ENCODE peak calls at places on chromosome 1, in six cellular contexts. U, N, S, H, K and G are unnamed samples. For H3K4me1, the result is how much of the 10 kb centered on the place peaks cover.

GRCh38 chr1:17789926-17790325 is 34.8 kb downstream of the ACTL8 start:
- DNase-seq in U (no peak), N (no peak), S (no peak), H (no peak), K (no peak), G (no peak)

GRCh38 chr1:108141604-108142003 is 58.5 kb downstream of the SLC25A24 start:
- DNase-seq in U (no peak), N (peak), S (no peak), H (no peak), K (no peak), G (no peak)

GRCh38 chr1:22483121-22483520 is 31.5 kb downstream of the ZBTB40 start:
- DNase-seq in U (no peak), N (no peak), S (no peak), H (no peak), K (no peak), G (no peak)

GRCh38 chr1:208737922-208738321 is 493.7 kb upstream of the PLXNA2 start:
- DNase-seq in U (no peak), N (no peak), S (no peak), H (no peak), K (no peak), G (no peak)

GRCh38 chr1:21072721-21073120 is 104.0 kb downstream of the EIF4G3 start:
- DNase-seq in U (no peak), N (no peak), S (no peak), H (no peak), K (no peak), G (no peak)

GRCh38 chr1:233393084-233393840 is 65.7 kb downstream of the MAP3K21 start:
- DNase-seq in U (no peak), N (no peak), S (no peak), H (no peak), K (no peak), G (no peak)

GRCh38 chr1:154454391-154455120 is 47.5 kb upstream of the TDRD10 start:
- DNase-seq in U (peak), N (no peak), S (no peak), H (no peak), K (no peak), G (no peak)

GRCh38 chr1:163422738-163423404 is 101.1 kb downstream of the NUF2 start:
- DNase-seq in U (peak), N (no peak), S (no peak), H (no peak), K (no peak), G (no peak)

GRCh38 chr1:16156848-16157495 is 1.1 kb upstream of the EPHA2 start:
- DNase-seq in U (no peak), N (no peak), S (no peak), H (no peak), K (no peak), G (no peak)

GRCh38 chr1:82455342-82455741 is 654.6 kb downstream of the ADGRL2 start:
- DNase-seq in U (no peak), N (no peak), S (no peak), H (no peak), K (no peak), G (no peak)

GRCh38 chr1:180131510-180131909 is 23.2 kb upstream of the QSOX1 start:
- DNase-seq in U (no peak), N (peak), S (no peak), H (no peak), K (no peak), G (no peak)

GRCh38 chr1:7224644-7225043 is 439.4 kb downstream of the CAMTA1 start:
- DNase-seq in U (no peak), N (no peak), S (no peak), H (no peak), K (no peak), G (no peak)

GRCh38 chr1:108830119-108831008 is 26.5 kb downstream of the AKNAD1 start:
- DNase-seq in U (peak), N (peak), S (peak), H (peak), K (peak), G (no peak)

GRCh38 chr1:207817778-207818751 is 66.2 kb downstream of the CD46 start:
- DNase-seq in U (peak), N (no peak), S (no peak), H (no peak), K (no peak), G (no peak)

GRCh38 chr1:55211909-55212308 is 3.3 kb downstream of the USP24 start:
- DNase-seq in U (no peak), N (no peak), S (no peak), H (no peak), K (no peak), G (no peak)

GRCh38 chr1:235923466-235924008 is 56.8 kb upstream of the LYST start:
- DNase-seq in U (no peak), N (no peak), S (no peak), H (no peak), K (no peak), G (peak)

GRCh38 chr1:167934407-167935251 is 1.9 kb upstream of the DCAF6 start:
- DNase-seq in U (no peak), N (no peak), S (no peak), H (no peak), K (no peak), G (no peak)

GRCh38 chr1:206521002-206521585 is 13.8 kb downstream of the RASSF5 start:
- DNase-seq in U (no peak), N (no peak), S (no peak), H (no peak), K (no peak), G (no peak)

GRCh38 chr1:185328204-185328728 is 11.2 kb upstream of the IVNS1ABP start:
- DNase-seq in U (no peak), N (no peak), S (no peak), H (no peak), K (no peak), G (no peak)

GRCh38 chr1:200048244-200048643 is 20.7 kb downstream of the NR5A2 start:
- DNase-seq in U (no peak), N (no peak), S (no peak), H (no peak), K (no peak), G (no peak)

GRCh38 chr1:32406629-32407111 is 12.4 kb upstream of the BSDC1 start:
- DNase-seq in U (no peak), N (no peak), S (no peak), H (no peak), K (no peak), G (no peak)

GRCh38 chr1:220696863-220697231 is 6.7 kb downstream of the C1orf115 start:
- DNase-seq in U (no peak), N (no peak), S (no peak), H (no peak), K (no peak), G (no peak)

GRCh38 chr1:36622741-36623648 is 140.3 kb upstream of the CSF3R start:
- DNase-seq in U (no peak), N (no peak), S (no peak), H (no peak), K (no peak), G (no peak)

GRCh38 chr1:195054217-195054687 is 1554.0 kb downstream of the KCNT2 start:
- DNase-seq in U (peak), N (no peak), S (no peak), H (no peak), K (no peak), G (no peak)

GRCh38 chr1:177228721-177229088 is 57.9 kb downstream of the BRINP2 start:
- DNase-seq in U (no peak), N (peak), S (no peak), H (no peak), K (no peak), G (no peak)

GRCh38 chr1:77831976-77832695 is 52.7 kb downstream of the MIGA1 start:
- DNase-seq in U (no peak), N (no peak), S (peak), H (no peak), K (no peak), G (no peak)

GRCh38 chr1:99424087-99424486 is 159.8 kb downstream of the PLPPR4 start:
- DNase-seq in U (no peak), N (no peak), S (no peak), H (no peak), K (no peak), G (no peak)

GRCh38 chr1:192824511-192824910 is 15.7 kb downstream of the RGS2 start:
- DNase-seq in U (no peak), N (no peak), S (no peak), H (no peak), K (no peak), G (no peak)

GRCh38 chr1:236692128-236692527 is 5.8 kb downstream of the ACTN2 start:
- DNase-seq in U (no peak), N (no peak), S (no peak), H (no peak), K (no peak), G (no peak)

GRCh38 chr1:27807385-27807784 is 23.2 kb upstream of the PPP1R8 start:
- DNase-seq in U (no peak), N (no peak), S (no peak), H (no peak), K (no peak), G (no peak)

GRCh38 chr1:9730096-9730901 is 78.8 kb downstream of the PIK3CD start:
- DNase-seq in U (no peak), N (no peak), S (peak), H (no peak), K (no peak), G (no peak)

GRCh38 chr1:224433671-224434446 is 738 bp downstream of the WDR26 start:
- DNase-seq in U (peak), N (no peak), S (peak), H (peak), K (peak), G (peak)

GRCh38 chr1:40649592-40649930 is 15.9 kb downstream of the RIMS3 start:
- DNase-seq in U (no peak), N (no peak), S (no peak), H (no peak), K (no peak), G (no peak)
- H3K27ac ChIP-seq in U (no peak), N (no peak), S (no peak), H (no peak), K (no peak), G (no peak)

DNA sequence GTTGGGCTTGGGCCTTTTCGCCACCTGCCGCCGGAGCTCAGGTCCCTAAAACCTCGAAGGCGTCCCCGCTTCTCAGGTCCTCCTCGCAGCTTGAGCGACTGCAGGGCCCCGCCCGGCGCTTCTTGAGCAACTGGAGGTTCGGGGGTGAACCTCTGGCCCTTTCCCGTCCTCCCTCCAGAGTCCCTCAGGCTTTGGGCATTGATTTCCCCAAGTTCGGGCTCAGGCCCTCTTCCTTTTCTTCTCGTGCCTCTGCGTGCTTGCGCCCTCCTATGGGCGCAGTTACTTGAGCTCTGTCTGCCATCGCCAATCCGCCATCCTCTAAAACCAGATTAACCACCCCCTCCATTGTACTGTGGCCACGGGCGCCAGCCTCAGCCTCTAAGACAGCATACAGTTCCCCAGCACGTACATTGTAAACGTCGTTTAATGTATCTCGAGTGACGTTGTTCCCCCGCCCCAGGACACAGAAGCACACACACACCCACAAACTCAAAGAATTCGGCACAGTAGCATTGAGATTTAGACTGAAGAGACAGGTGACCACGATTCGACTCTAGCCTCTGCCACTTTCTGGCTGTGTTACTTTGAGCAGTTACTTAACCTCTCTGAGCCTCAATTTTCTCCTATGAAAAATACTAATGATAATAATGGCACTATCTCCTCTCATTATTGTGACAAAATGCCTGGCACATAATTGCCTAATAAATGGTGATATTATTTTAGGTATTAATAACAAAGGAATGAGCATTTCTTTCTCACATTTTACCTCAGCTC is 22.6 kb downstream of the BTG2 start:
- DNase-seq in U (no peak), N (no peak), S (peak), H (peak), K (no peak), G (peak)
- H3K4me1 ChIP-seq in U (under half), N (under half), S (under half), H (under half), K (under half), G (half or more)

GRCh38 chr1:90613371-90613770 is 103.7 kb downstream of the BARHL2 start:
- DNase-seq in U (no peak), N (no peak), S (no peak), H (no peak), K (no peak), G (no peak)
- TF ChIP-seq CTCF in U (no peak), N (no peak), S (no peak), H (no peak), K (no peak), G (no peak)

DNA sequence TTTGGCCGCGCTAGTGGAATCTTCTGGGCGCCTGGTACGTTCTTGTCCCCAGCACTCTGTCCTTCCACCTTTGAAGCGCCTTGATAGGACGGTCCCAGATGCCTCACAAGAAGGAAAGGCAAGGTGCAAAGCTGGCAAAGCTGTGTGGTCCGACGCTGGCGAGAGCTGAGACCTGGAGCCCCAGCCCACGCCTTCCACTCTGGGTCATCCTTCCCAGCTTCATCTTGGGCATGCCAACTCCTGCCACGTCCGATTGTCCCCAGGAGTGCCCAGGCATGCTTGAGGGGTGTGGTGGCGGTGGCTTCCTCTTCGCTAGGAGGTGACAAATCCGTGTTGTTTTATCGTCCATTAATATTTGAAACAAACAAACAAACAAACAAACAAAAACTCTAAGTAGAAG is 123.9 kb upstream of the DPYD start:
- DNase-seq in U (no peak), N (no peak), S (no peak), H (no peak), K (no peak), G (no peak)
- H3K27ac ChIP-seq in U (no peak), N (no peak), S (no peak), H (no peak), K (no peak), G (no peak)

GRCh38 chr1:201499795-201500669 is 6.9 kb downstream of the CSRP1 start:
- DNase-seq in U (no peak), N (no peak), S (no peak), H (no peak), K (peak), G (no peak)

GRCh38 chr1:201498621-201499020 is 8.3 kb downstream of the CSRP1 start:
- DNase-seq in U (no peak), N (no peak), S (no peak), H (no peak), K (no peak), G (no peak)

GRCh38 chr1:201500670-201501120 is 6.2 kb downstream of the CSRP1 start:
- DNase-seq in U (no peak), N (no peak), S (peak), H (no peak), K (peak), G (no peak)

GRCh38 chr1:201497935-201498509 is 8.9 kb downstream of the CSRP1 start:
- DNase-seq in U (no peak), N (no peak), S (no peak), H (no peak), K (no peak), G (no peak)

DNA sequence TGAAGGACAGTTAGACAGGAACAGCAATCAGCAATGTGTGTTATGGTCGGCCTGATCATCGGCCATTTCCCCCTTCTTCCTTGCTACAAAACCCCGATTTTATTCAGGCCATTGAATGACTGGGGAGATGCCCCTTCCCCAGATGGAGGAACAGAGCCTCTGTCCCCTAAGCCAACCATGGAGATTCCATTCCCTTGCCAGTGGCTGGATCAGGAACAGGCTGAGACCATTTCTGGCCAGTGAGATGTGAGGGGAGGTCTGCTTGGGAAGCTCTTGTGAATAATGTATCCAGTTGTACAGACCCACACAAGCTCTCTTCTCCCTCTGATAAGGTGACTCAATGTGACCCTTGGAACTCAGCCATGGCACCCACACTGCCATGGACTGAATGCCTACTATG is 7.7 kb downstream of the CSRP1 start:
- DNase-seq in U (no peak), N (no peak), S (no peak), H (no peak), K (no peak), G (no peak)
- H3K4me1 ChIP-seq in U (under half), N (under half), S (half or more), H (half or more), K (under half), G (under half)

GRCh38 chr1:244414543-244414942 is 37.2 kb downstream of the ADSS2 start:
- DNase-seq in U (no peak), N (no peak), S (no peak), H (no peak), K (no peak), G (no peak)
- TF ChIP-seq CTCF in U (no peak), N (peak), S (no peak), H (no peak), K (no peak), G (no peak)

GRCh38 chr1:214582289-214582891 is 20.6 kb upstream of the CENPF start:
- DNase-seq in U (no peak), N (peak), S (no peak), H (no peak), K (no peak), G (no peak)
- H3K27ac ChIP-seq in U (peak), N (no peak), S (no peak), H (no peak), K (peak), G (no peak)

GRCh38 chr1:231643333-231644237 is 17.0 kb downstream of the DISC1 start:
- DNase-seq in U (no peak), N (no peak), S (no peak), H (no peak), K (no peak), G (no peak)
- H3K4me1 ChIP-seq in U (under half), N (under half), S (under half), H (under half), K (under half), G (under half)